ENCODE peak calls at places on chromosomes 5 and 9, in seven cellular contexts. A, B, D, Y, H, S and C are unnamed samples.

GRCh38 chr9:113386571-113387393 is 10.0 kb upstream of the HDHD3 start:
- DNase-seq in Y (no peak), H (no peak), S (no peak), D (no peak), B (no peak), A (no peak), C (no peak)

GRCh38 chr9:124371183-124371582 is 44.1 kb downstream of the PSMB7 start:
- DNase-seq in B (peak), S (no peak), H (no peak), Y (no peak), D (no peak), A (no peak), C (no peak)

GRCh38 chr5:15992918-15993317 is 186.7 kb downstream of the MARCHF11 start:
- DNase-seq in S (no peak), Y (no peak), D (no peak), B (peak), A (no peak), H (no peak), C (no peak)

GRCh38 chr9:133130721-133131244 is 9.7 kb upstream of the RALGDS start:
- DNase-seq in S (peak), Y (no peak), D (no peak), H (no peak), A (no peak), B (no peak), C (no peak)

GRCh38 chr5:172674155-172674554 is 33.1 kb downstream of the NEURL1B start:
- DNase-seq in B (no peak), Y (no peak), A (no peak), D (no peak), S (no peak), H (no peak), C (no peak)

GRCh38 chr5:132056610-132057497 is 3.6 kb upstream of the IL3 start:
- DNase-seq in S (peak), H (no peak), A (no peak), B (no peak), D (no peak), Y (no peak), C (peak)

GRCh38 chr5:139091439-139092156 is 106.6 kb downstream of the SIL1 start:
- DNase-seq in Y (no peak), S (no peak), D (no peak), A (peak), B (peak), H (no peak), C (no peak)

GRCh38 chr9:32398207-32398606 is 13.8 kb downstream of the ACO1 start:
- DNase-seq in S (no peak), H (no peak), B (no peak), D (peak), A (no peak), Y (no peak), C (no peak)

GRCh38 chr5:5736007-5736406 is 313.5 kb downstream of the ICE1 start:
- DNase-seq in S (no peak), Y (no peak), A (no peak), D (no peak), H (no peak), B (no peak), C (no peak)

GRCh38 chr5:19806756-19807155 is 181.2 kb downstream of the CDH18 start:
- DNase-seq in D (no peak), H (no peak), Y (no peak), A (no peak), B (no peak), S (no peak), C (no peak)

GRCh38 chr5:95043234-95043633 is 241.7 kb downstream of the MCTP1 start:
- DNase-seq in S (no peak), B (no peak), H (no peak), D (no peak), Y (no peak), A (no peak), C (no peak)